ENCODE peak calls at places on chromosomes 13 and 19, in eight cellular contexts. A, D, U, W, F, M, V and X are unnamed samples.

GRCh38 chr13:32224916-32225315 is 90.2 kb downstream of the ZAR1L start:
- DNase-seq in A (no peak), D (no peak), U (no peak), W (peak), F (no peak), M (no peak), V (no peak), X (no peak)

GRCh38 chr19:35513231-35513974 is at the start of gene DMKN:
- DNase-seq in A (no peak), D (no peak), U (peak), W (peak), F (no peak), M (no peak), V (no peak), X (no peak)

GRCh38 chr13:42405665-42406390 is 133.9 kb downstream of the AKAP11 start:
- DNase-seq in A (peak), D (no peak), U (peak), W (peak), F (no peak), M (no peak), V (no peak), X (no peak)

GRCh38 chr13:108003626-108004025 is 211.7 kb downstream of the LIG4 start:
- DNase-seq in A (no peak), D (no peak), U (peak), W (no peak), F (no peak), M (no peak), V (no peak), X (no peak)

GRCh38 chr13:34942732-34943674 is 933 bp downstream of the NBEA start:
- DNase-seq in A (no peak), D (no peak), U (peak), W (no peak), F (no peak), M (no peak), V (peak), X (no peak)

GRCh38 chr13:72129117-72129516 is 262.1 kb upstream of the DACH1 start:
- DNase-seq in A (no peak), D (no peak), U (no peak), W (no peak), F (no peak), M (no peak), V (no peak), X (no peak)

GRCh38 chr13:105914637-105915036 is 620.8 kb downstream of the EFNB2 start:
- DNase-seq in A (no peak), D (no peak), U (no peak), W (peak), F (no peak), M (no peak), V (no peak), X (no peak)

GRCh38 chr19:12779162-12779993 is 4.0 kb upstream of the HOOK2 start:
- DNase-seq in A (no peak), D (no peak), U (peak), W (peak), F (no peak), M (no peak), V (peak), X (no peak)

GRCh38 chr13:51542358-51542972 is 41.8 kb upstream of the WDFY2 start:
- DNase-seq in A (no peak), D (no peak), U (no peak), W (no peak), F (no peak), M (no peak), V (no peak), X (no peak)

GRCh38 chr13:109933476-109933875 is 147.1 kb upstream of the IRS2 start:
- DNase-seq in A (no peak), D (no peak), U (no peak), W (peak), F (no peak), M (no peak), V (no peak), X (no peak)

GRCh38 chr13:40477623-40478608 is 188.5 kb downstream of the FOXO1 start:
- DNase-seq in A (no peak), D (no peak), U (no peak), W (peak), F (no peak), M (no peak), V (peak), X (no peak)

GRCh38 chr19:29665826-29666633 is 769 bp downstream of the PLEKHF1 start:
- DNase-seq in A (no peak), D (no peak), U (peak), W (no peak), F (no peak), M (no peak), V (peak), X (no peak)

GRCh38 chr13:72194531-72194930 is 327.5 kb upstream of the DACH1 start:
- DNase-seq in A (no peak), D (no peak), U (peak), W (no peak), F (no peak), M (no peak), V (no peak), X (no peak)

GRCh38 chr19:39852882-39853281 is 6.7 kb upstream of the FBL start:
- DNase-seq in A (no peak), D (no peak), U (no peak), W (no peak), F (no peak), M (no peak), V (no peak), X (no peak)

GRCh38 chr19:38658462-38659306 is 11.2 kb downstream of the ACTN4 start:
- DNase-seq in A (peak), D (no peak), U (peak), W (peak), F (no peak), M (peak), V (no peak), X (no peak)

GRCh38 chr13:32001392-32001768 is 30.2 kb upstream of the FRY start:
- DNase-seq in A (peak), D (no peak), U (peak), W (peak), F (no peak), M (no peak), V (no peak), X (peak)

GRCh38 chr19:32017341-32017948 is 328.0 kb upstream of the ZNF507 start:
- DNase-seq in A (no peak), D (no peak), U (no peak), W (no peak), F (no peak), M (no peak), V (no peak), X (no peak)

GRCh38 chr19:30855475-30855874 is 483.3 kb downstream of the ZNF536 start:
- DNase-seq in A (no peak), D (no peak), U (no peak), W (no peak), F (no peak), M (no peak), V (no peak), X (no peak)

GRCh38 chr13:95485045-95485517 is 67.4 kb upstream of the CLDN10 start:
- DNase-seq in A (no peak), D (no peak), U (peak), W (peak), F (no peak), M (no peak), V (no peak), X (no peak)

GRCh38 chr13:48235100-48235813 is 2.3 kb downstream of the ITM2B start:
- DNase-seq in A (no peak), D (no peak), U (peak), W (peak), F (no peak), M (no peak), V (no peak), X (no peak)

GRCh38 chr19:2537544-2537943 is 61.6 kb downstream of the GADD45B start:
- DNase-seq in A (no peak), D (no peak), U (no peak), W (no peak), F (no peak), M (no peak), V (no peak), X (no peak)

GRCh38 chr13:51825165-51825592 is 19.8 kb downstream of the TMEM272 start:
- DNase-seq in A (no peak), D (no peak), U (no peak), W (peak), F (peak), M (no peak), V (no peak), X (peak)

GRCh38 chr13:25910243-25910642 is 141.6 kb downstream of the SHISA2 start:
- DNase-seq in A (no peak), D (no peak), U (no peak), W (no peak), F (no peak), M (no peak), V (no peak), X (no peak)

GRCh38 chr19:37964109-37964508 is 57.1 kb downstream of the SIPA1L3 start:
- DNase-seq in A (no peak), D (no peak), U (no peak), W (peak), F (no peak), M (no peak), V (no peak), X (no peak)

DNA sequence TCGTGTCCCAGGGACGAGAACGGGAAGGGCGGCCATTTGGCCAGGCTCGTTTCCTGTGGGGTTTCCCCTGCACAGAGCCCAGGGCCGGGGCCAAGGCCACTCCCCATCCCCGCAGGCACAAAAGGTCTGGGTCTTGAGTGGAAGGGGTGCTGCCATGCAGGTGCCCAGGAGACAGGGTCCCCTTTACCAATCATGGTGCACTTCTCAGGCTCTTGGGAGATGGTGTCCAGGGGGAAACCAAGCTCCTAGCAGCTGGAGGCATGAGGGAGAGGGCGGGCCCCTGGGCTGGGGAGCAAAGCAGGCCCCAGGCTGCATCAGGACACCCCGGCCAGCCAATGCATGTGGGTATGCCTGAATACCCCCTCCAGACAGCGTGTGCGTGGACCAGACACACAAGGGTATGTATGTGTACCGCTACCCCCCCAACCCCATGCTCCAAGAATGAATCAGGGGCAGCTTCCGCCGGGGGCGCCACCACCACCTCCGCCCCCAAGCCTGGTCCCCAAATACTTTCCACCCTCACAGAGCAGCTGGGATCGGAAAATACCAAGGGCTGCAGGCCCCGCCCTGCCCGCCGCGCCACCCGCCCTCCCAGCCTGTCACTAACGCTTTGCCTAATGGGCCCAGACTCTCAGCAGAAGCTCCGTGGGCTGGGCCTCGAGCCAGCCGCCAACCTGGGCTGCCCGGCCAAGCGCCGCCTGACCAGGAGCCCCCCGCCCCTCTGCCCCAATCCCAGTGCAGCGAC is 37.6 kb upstream of the NANOS3 start:
- DNase-seq in A (no peak), D (no peak), U (peak), W (peak), F (peak), M (peak), V (peak), X (no peak)
- H3K4me3 ChIP-seq in A (peak), D (peak), U (peak), W (peak), F (peak), M (peak), V (peak), X (no peak)

GRCh38 chr19:6270822-6271221 is 9.0 kb downstream of the MLLT1 start:
- DNase-seq in A (no peak), D (no peak), U (no peak), W (no peak), F (no peak), M (no peak), V (no peak), X (no peak)
- H3K4me3 ChIP-seq in A (no peak), D (peak), U (no peak), W (no peak), F (no peak), M (no peak), V (peak), X (no peak)

GRCh38 chr19:56142897-56143434 is 1.9 kb downstream of the ZNF444 start:
- DNase-seq in A (no peak), D (no peak), U (no peak), W (no peak), F (no peak), M (no peak), V (no peak), X (no peak)
- H3K4me3 ChIP-seq in A (peak), D (no peak), U (peak), W (no peak), F (no peak), M (no peak), V (no peak), X (no peak)

DNA sequence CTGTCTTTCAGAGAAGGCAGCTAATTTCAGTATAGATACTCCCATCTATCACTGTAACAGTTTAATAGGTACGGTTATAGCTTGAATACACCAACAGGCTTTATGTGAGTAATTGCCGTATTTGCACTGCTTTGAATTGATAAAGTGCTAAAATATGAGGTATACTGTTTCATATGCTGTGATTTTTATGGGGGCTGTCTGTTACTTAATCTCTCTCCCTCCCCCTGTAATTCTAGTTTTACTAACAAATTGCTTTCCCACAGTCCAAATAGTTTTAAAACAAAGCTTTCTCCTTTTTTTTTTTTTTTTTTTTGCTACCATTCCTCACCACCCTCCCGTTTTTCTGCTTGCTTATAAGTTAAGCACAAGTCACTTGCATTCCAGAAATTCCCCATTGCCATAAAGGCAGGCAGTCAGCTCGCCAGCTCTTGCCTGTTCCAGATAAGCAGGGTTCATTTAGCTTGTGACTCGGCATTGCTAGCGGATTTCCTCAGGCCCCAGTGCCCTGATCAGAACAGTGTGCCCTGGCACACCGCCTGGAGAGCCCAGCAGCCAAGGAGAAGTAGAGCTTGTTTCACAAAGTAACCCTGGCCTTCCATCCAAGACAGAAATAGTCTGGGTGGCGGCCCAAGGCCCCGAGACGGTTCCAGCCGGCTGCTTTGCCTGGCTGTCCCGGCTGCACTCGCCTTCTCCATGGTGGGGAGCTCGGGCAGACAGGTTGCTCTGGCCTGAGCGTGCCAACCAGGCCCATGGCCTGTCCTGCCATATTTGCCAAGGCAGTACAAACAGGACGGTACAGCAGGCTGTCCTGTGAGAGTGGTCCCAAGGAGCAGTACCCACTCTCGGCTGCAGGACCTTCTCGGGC is 43.5 kb upstream of the NPAS1 start:
- DNase-seq in A (no peak), D (peak), U (peak), W (peak), F (no peak), M (peak), V (peak), X (no peak)
- H3K4me3 ChIP-seq in A (no peak), D (peak), U (no peak), W (no peak), F (no peak), M (no peak), V (peak), X (no peak)

GRCh38 chr19:53868091-53868891 is 608 bp downstream of the MYADM start:
- DNase-seq in A (no peak), D (no peak), U (peak), W (peak), F (peak), M (peak), V (peak), X (no peak)

GRCh38 chr19:53868892-53869804 is 1.5 kb downstream of the MYADM start:
- DNase-seq in A (no peak), D (peak), U (peak), W (peak), F (peak), M (peak), V (peak), X (peak)

GRCh38 chr19:53871448-53871847 is 3.8 kb downstream of the MYADM start:
- DNase-seq in A (no peak), D (no peak), U (no peak), W (no peak), F (no peak), M (no peak), V (no peak), X (no peak)

GRCh38 chr19:53872762-53873161 is 5.1 kb downstream of the MYADM start:
- DNase-seq in A (no peak), D (no peak), U (no peak), W (no peak), F (no peak), M (no peak), V (no peak), X (no peak)

DNA sequence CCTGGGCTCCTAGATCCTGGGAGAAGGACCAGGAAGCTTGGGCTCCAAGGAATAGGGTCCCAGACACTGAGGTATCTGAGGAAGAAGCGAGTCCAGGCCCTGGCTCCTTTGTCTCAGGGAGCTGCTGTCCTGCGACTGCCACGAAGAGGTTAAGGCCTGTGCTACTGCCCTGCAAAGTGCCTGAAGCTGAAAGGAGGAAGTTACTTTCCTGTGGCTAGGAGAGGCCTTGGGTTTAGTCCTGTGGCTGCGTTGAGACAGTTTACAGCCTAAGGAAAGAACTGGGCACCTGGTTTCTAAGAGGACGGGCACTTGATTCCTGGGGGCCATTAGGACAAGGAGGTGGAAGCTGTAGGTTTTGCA is 2.8 kb downstream of the MYADM start:
- DNase-seq in A (no peak), D (no peak), U (no peak), W (no peak), F (no peak), M (no peak), V (no peak), X (no peak)
- H3K4me3 ChIP-seq in A (peak), D (peak), U (peak), W (peak), F (no peak), M (no peak), V (peak), X (peak)

GRCh38 chr19:15913830-15914229 is 16.0 kb upstream of the CYP4F2 start:
- DNase-seq in A (no peak), D (no peak), U (no peak), W (no peak), F (no peak), M (no peak), V (no peak), X (no peak)
- H3K4me3 ChIP-seq in A (no peak), D (no peak), U (no peak), W (no peak), F (no peak), M (no peak), V (no peak), X (no peak)

DNA sequence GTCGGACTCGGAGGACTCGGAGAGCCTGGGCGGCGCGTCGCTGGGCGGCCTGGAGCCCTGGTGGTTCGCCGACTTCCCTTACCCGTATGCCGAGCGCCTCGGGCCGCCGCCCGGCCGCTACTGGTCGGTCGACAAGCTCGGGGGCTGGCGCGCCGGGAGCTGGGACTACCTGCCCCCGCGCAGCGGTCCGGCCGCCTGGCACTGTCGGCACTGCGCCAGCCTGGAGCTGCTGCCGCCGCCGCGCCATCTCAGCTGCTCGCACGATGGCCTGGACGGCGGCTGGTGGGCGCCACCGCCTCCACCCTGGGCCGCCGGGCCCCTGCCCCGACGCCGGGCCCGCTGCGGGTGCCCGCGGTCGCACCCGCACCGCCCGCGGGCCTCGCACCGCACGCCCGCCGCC is 2.5 kb upstream of the GRWD1 start:
- DNase-seq in A (no peak), D (no peak), U (no peak), W (peak), F (peak), M (no peak), V (no peak), X (no peak)
- H3K4me3 ChIP-seq in A (no peak), D (peak), U (no peak), W (peak), F (no peak), M (no peak), V (peak), X (no peak)

GRCh38 chr13:98307392-98307743 is 130.3 kb upstream of the RNF113B start:
- DNase-seq in A (no peak), D (no peak), U (no peak), W (peak), F (no peak), M (no peak), V (no peak), X (no peak)
- H3K4me3 ChIP-seq in A (no peak), D (no peak), U (no peak), W (no peak), F (no peak), M (no peak), V (peak), X (no peak)

GRCh38 chr19:47729799-47730520 is 15.4 kb upstream of the NOP53 start:
- DNase-seq in A (no peak), D (no peak), U (peak), W (no peak), F (no peak), M (peak), V (peak), X (peak)
- H3K4me3 ChIP-seq in A (no peak), D (peak), U (peak), W (no peak), F (no peak), M (no peak), V (peak), X (peak)